ENCODE peak calls at places on chromosome 6, in ten cellular contexts. A is AG10803; M is dorsolateral prefrontal cortex; I is GM06990; V is Calu3; H is COLO829; Q is brain pericyte; T is hippocampal formation; O is D341Med; Z is effector CD4-positive, alpha-beta T cell. L is an unnamed sample.

GRCh38 chr6:36912583-36912982 is 26.8 kb downstream of the C6orf89 start:
- DNase-seq in A (peak), M (no peak), I (peak), V (no peak), H (no peak), Q (peak), T (no peak), O (no peak), Z (peak), L (peak)

GRCh38 chr6:106913111-106913510 is 61.4 kb downstream of the CD24 start:
- DNase-seq in A (no peak), M (no peak), I (no peak), V (peak), H (no peak), Q (no peak), T (no peak), O (no peak), Z (no peak), L (no peak)

GRCh38 chr6:37940074-37940847 is 120.7 kb downstream of the ZFAND3 start:
- DNase-seq in A (peak), M (peak), I (no peak), V (peak), H (no peak), Q (no peak), T (no peak), O (no peak), Z (no peak), L (no peak)

GRCh38 chr6:18110160-18110559 is 12.3 kb downstream of the NHLRC1 start:
- DNase-seq in A (no peak), M (no peak), I (no peak), V (no peak), H (no peak), Q (no peak), T (no peak), O (no peak), Z (no peak), L (no peak)

GRCh38 chr6:139159016-139159415 is 24.1 kb downstream of the HECA start:
- DNase-seq in A (no peak), M (no peak), I (no peak), V (no peak), H (no peak), Q (no peak), T (no peak), O (no peak), Z (no peak), L (no peak)

GRCh38 chr6:63824722-63825121 is 189.1 kb downstream of the PHF3 start:
- DNase-seq in A (no peak), M (no peak), I (no peak), V (no peak), H (no peak), Q (no peak), T (no peak), O (no peak), Z (no peak), L (no peak)

GRCh38 chr6:141088171-141088570 is 1044.6 kb upstream of the GJE1 start:
- DNase-seq in A (no peak), M (no peak), I (no peak), V (no peak), H (no peak), Q (no peak), T (no peak), O (no peak), Z (no peak), L (no peak)

GRCh38 chr6:43608310-43608763 is 20.7 kb downstream of the GTPBP2 start:
- DNase-seq in A (peak), M (peak), I (no peak), V (peak), H (peak), Q (peak), T (peak), O (peak), Z (peak), L (peak)

L was measured in CD4-positive, alpha-beta memory T cell.